ENCODE peak calls at places on chromosomes 7 and 10, in nine cellular contexts. Z, B, N, Y, S, F, E, L and R are unnamed samples.

GRCh38 chr10:61284222-61284890 is 168.8 kb downstream of the TMEM26 start:
- DNase-seq in S (no peak), L (peak), Y (no peak), B (peak), N (peak), Z (no peak), F (peak), E (peak), R (no peak)

GRCh38 chr10:103731609-103732270 is 123.6 kb downstream of the SH3PXD2A start:
- DNase-seq in E (no peak), L (no peak), Z (no peak), Y (no peak), F (no peak), S (no peak), N (no peak), B (no peak), R (no peak)

GRCh38 chr7:66629659-66630058 is 978 bp downstream of the KCTD7 start:
- DNase-seq in Y (no peak), L (no peak), F (no peak), N (no peak), E (no peak), Z (no peak), S (no peak), B (no peak), R (no peak)

GRCh38 chr10:34479520-34480179 is 335.4 kb downstream of the PARD3 start:
- DNase-seq in L (no peak), Z (peak), Y (no peak), B (no peak), F (no peak), E (no peak), N (no peak), S (peak), R (no peak)

GRCh38 chr10:93462881-93463280 is 19.3 kb downstream of the MYOF start:
- DNase-seq in Y (no peak), N (peak), Z (no peak), L (peak), F (peak), B (peak), S (no peak), E (no peak), R (no peak)

GRCh38 chr10:48838830-48839229 is 100.8 kb downstream of the LRRC18 start:
- DNase-seq in F (no peak), E (no peak), B (no peak), L (no peak), Y (no peak), S (no peak), Z (no peak), N (no peak), R (no peak)

GRCh38 chr7:136045992-136046391 is 68.8 kb upstream of the MTPN start:
- DNase-seq in N (peak), B (no peak), F (no peak), E (no peak), L (no peak), Z (no peak), Y (no peak), S (no peak), R (no peak)

GRCh38 chr7:45663167-45663921 is 89.2 kb downstream of the ADCY1 start:
- DNase-seq in Y (peak), E (no peak), Z (peak), F (peak), L (peak), N (no peak), S (peak), B (no peak), R (peak)

GRCh38 chr7:99072126-99072525 is 71.8 kb downstream of the SMURF1 start:
- DNase-seq in Z (no peak), N (no peak), B (no peak), S (no peak), E (no peak), Y (no peak), F (no peak), L (no peak), R (no peak)

GRCh38 chr7:101395376-101395775 is 32.7 kb downstream of the COL26A1 start:
- DNase-seq in S (no peak), F (no peak), L (no peak), B (no peak), Z (no peak), E (no peak), N (no peak), Y (no peak), R (no peak)

GRCh38 chr10:132684164-132684891 is 101.6 kb downstream of the NKX6-2 start:
- DNase-seq in Y (peak), L (no peak), E (peak), N (peak), B (no peak), F (peak), S (no peak), Z (peak), R (no peak)

GRCh38 chr7:42027521-42027920 is 209.5 kb downstream of the GLI3 start:
- DNase-seq in Y (no peak), N (no peak), E (no peak), L (no peak), Z (no peak), S (no peak), F (no peak), B (no peak), R (no peak)

GRCh38 chr10:130040817-130041330 is 69.8 kb downstream of the C10orf143 start:
- DNase-seq in Y (no peak), Z (peak), N (no peak), E (no peak), B (no peak), F (no peak), L (no peak), S (no peak), R (no peak)

GRCh38 chr10:71905164-71905563 is 54.1 kb upstream of the PSAP start:
- DNase-seq in S (no peak), E (no peak), Y (no peak), L (no peak), N (no peak), F (no peak), Z (no peak), B (no peak), R (no peak)

GRCh38 chr10:102408728-102409603 is 9.6 kb downstream of the PSD start:
- DNase-seq in S (peak), L (peak), Y (peak), E (no peak), B (no peak), Z (peak), F (no peak), N (no peak), R (no peak)

DNA sequence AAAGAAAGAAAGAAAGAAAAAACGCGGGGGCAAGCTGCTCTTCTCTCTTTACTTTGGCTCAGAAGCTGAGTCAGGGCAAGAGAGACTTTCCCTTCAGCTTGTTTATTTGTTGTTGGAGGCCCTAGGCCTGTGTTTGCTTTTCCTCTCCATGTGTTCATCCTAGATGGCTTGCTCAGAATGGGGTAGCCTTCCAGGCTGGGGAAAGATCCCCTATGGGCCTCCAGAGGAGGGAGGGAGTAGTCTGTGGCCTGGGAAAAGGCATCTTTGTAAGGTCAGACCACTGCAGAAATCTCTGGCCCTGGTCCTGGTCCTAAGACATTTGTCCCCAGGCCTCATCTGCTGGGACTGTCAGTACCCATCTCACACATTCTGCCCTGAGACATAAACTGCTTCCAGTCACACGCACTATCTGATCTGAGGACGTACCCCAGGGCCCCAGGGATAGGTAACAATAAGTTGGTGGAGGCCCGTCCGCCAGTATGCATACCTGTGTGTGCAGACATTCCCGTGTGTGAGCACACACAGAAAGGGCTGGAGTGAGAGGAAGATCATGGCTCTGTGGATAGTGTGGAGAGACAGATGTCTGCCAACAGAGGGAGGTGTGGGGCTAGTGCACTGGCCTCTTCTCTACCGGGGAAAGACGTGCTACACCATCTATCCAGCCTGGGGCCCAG is 4.9 kb upstream of the SCD start:
- DNase-seq in S (peak), E (peak), L (peak), Y (peak), N (peak), B (no peak), Z (peak), F (peak), R (peak)
- TF ChIP-seq CTCF in S (peak), E (peak), L (peak), Y (no peak), N (peak), B (peak), Z (peak), F (peak), R (no peak)

GRCh38 chr7:76512941-76513816 is 2.8 kb downstream of the UPK3B start:
- DNase-seq in E (no peak), S (no peak), Y (peak), L (peak), N (peak), F (no peak), B (no peak), Z (no peak), R (peak)
- TF ChIP-seq CTCF in E (peak), S (peak), Y (peak), L (peak), N (no peak), F (peak), B (peak), Z (no peak), R (peak)

GRCh38 chr7:55077581-55078410 is 59.0 kb downstream of the EGFR start:
- DNase-seq in Y (no peak), N (no peak), S (peak), Z (peak), F (no peak), L (no peak), B (no peak), E (no peak), R (no peak)

GRCh38 chr7:55081067-55081853 is 62.4 kb downstream of the EGFR start:
- DNase-seq in F (peak), E (no peak), S (no peak), Y (no peak), Z (no peak), N (peak), L (peak), B (no peak), R (no peak)

GRCh38 chr7:55075464-55075971 is 56.7 kb downstream of the EGFR start:
- DNase-seq in Z (peak), N (no peak), F (no peak), L (no peak), S (peak), E (no peak), B (no peak), Y (no peak), R (no peak)

GRCh38 chr7:55080000-55080629 is 61.3 kb downstream of the EGFR start:
- DNase-seq in F (peak), N (no peak), Y (no peak), B (no peak), Z (no peak), L (no peak), E (no peak), S (no peak), R (no peak)

DNA sequence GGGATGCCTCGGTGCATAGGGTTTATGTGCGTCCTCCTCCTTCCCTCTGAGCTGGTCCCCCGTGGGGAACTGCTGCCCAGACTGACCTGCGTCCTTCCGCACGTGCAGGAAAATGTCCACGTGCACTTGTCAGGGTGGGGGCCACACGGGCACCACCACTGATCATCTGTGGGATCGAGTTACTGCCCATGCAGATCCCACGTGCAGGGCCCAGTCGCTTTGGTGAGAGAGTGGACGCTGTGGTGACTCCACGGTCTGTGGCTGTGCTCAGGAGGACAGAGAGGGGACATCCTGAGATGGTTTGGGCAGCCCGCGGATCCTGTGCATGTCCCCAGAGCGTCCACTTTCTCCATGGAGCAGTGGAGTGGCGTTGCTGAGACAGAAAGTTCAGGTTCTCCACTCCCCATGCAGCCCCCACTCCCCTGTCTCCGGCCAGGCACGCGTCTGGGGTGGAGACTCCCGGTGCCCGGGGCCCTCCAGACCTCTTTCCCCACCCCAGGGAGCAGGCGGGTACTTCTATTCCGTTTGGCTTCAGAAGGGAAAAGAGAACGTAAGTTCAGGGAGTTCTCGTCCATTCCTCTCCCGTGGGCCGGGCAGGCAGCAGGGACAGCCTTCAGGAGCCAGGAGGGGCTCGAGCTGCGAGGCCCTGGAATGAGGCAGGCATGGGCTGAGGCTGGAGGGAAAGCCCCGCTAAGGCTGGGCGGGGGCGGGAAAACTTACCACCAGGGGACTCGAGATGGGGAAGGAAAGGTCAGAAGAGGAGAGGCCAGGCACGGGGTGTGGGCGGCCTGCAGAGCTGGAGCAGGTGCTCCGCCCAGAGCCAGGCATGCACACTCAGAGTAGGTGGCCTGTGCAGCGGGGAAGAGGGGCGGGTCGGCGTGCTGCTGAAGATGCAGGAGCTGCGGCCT is 59.9 kb downstream of the EGFR start:
- DNase-seq in N (no peak), E (no peak), Y (peak), S (peak), L (no peak), Z (peak), B (no peak), F (no peak), R (no peak)
- TF ChIP-seq CTCF in N (no peak), E (no peak), Y (no peak), S (no peak), L (no peak), Z (no peak), B (no peak), F (no peak), R (no peak)

DNA sequence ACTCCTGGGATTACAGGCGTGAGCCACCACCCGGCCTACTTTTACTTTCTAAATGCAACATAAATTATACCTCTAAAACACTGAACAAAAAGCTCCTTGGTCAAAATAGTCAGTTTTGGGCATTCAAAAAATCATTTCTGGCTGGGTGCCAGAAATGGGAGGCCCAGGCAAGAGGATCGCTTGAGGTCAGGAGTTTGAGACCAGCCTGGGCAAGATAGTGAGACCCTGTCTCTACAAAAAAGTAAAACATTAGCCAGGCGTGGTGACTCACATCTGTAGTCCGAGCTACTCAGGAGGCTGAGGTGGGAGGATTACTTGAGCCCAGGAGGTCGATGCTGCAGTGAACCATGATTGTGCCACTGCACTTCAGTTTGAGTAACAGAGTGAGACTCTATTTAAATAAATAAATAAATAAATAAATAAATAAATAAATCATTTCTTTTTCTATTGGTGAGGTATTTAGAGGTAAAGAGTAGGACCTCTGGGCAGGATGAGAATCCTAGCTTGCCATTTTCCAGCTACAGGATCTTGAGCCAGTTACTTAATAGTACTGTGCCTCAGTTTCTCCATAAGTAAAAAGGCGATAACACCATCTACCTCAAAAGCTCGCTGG is 87.6 kb downstream of the SKIDA1 start:
- DNase-seq in E (no peak), L (no peak), B (no peak), Z (no peak), Y (no peak), S (no peak), N (no peak), F (no peak), R (no peak)
- TF ChIP-seq CTCF in E (no peak), L (no peak), B (no peak), Z (no peak), Y (no peak), S (no peak), N (no peak), F (no peak), R (no peak)